ENCODE peak calls at places on chromosomes 2 and 18, in six cellular contexts. A is fibroblast of mammary gland, W is NCI-H1436, L is heart left ventricle, I is fibroblast of pulmonary artery, E is stomach. Y is an unnamed sample.

GRCh38 chr2:11701206-11701605 is 31.2 kb upstream of the NTSR2 start:
- DNase-seq in I (no peak), W (no peak), L (no peak), A (no peak), E (no peak), Y (peak)

GRCh38 chr2:205885492-205886099 is 200.4 kb downstream of the INO80D start:
- DNase-seq in E (peak), L (peak), A (peak), W (no peak), I (peak), Y (peak)

GRCh38 chr2:176085861-176086771 is 2.4 kb upstream of the EVX2 start:
- DNase-seq in A (peak), I (peak), E (peak), L (no peak), W (peak), Y (peak)

GRCh38 chr2:225670111-225670974 is 270.8 kb downstream of the NYAP2 start:
- DNase-seq in E (no peak), A (peak), I (peak), L (no peak), W (peak), Y (peak)

GRCh38 chr18:26526128-26526965 is 22.0 kb downstream of the KCTD1 start:
- DNase-seq in A (no peak), W (no peak), E (no peak), I (no peak), L (no peak), Y (no peak)

GRCh38 chr2:101150306-101151140 is 659 bp downstream of the TBC1D8 start:
- DNase-seq in A (no peak), W (no peak), E (peak), L (peak), I (no peak), Y (peak)

GRCh38 chr18:74946646-74947045 is 262.3 kb downstream of the PTGR3 start:
- DNase-seq in W (no peak), A (peak), E (no peak), L (no peak), I (no peak), Y (no peak)

GRCh38 chr2:211033765-211034164 is 477.4 kb downstream of the CPS1 start:
- DNase-seq in E (no peak), A (peak), W (no peak), L (no peak), I (peak), Y (peak)

GRCh38 chr2:236571161-236571560 is 1.5 kb downstream of the ACKR3 start:
- DNase-seq in E (no peak), I (no peak), L (no peak), A (no peak), W (no peak), Y (no peak)

GRCh38 chr18:22987547-22988182 is 54.5 kb downstream of the RBBP8 start:
- DNase-seq in L (no peak), A (no peak), I (no peak), W (no peak), E (no peak), Y (no peak)

GRCh38 chr18:44036500-44036899 is 644.2 kb upstream of the SETBP1 start:
- DNase-seq in E (peak), W (peak), L (no peak), A (no peak), I (peak), Y (peak)

GRCh38 chr18:58310517-58310916 is 266.5 kb downstream of the NEDD4L start:
- DNase-seq in I (no peak), A (no peak), L (peak), E (peak), W (no peak), Y (no peak)

GRCh38 chr2:165905854-165906253 is 47.7 kb downstream of the TTC21B start:
- DNase-seq in A (no peak), E (no peak), I (peak), W (no peak), L (no peak), Y (no peak)

GRCh38 chr2:145091967-145092366 is 572.0 kb upstream of the ZEB2 start:
- DNase-seq in L (no peak), W (no peak), I (no peak), E (no peak), A (peak), Y (no peak)

GRCh38 chr2:68225119-68225632 is 27.2 kb downstream of the PPP3R1 start:
- DNase-seq in E (peak), I (peak), W (peak), L (peak), A (peak), Y (no peak)

GRCh38 chr2:144645055-144645778 is 125.3 kb upstream of the ZEB2 start:
- DNase-seq in I (no peak), W (no peak), A (peak), L (no peak), E (no peak), Y (no peak)

GRCh38 chr2:119846021-119846420 is 86.3 kb downstream of the PTPN4 start:
- DNase-seq in W (no peak), E (no peak), A (no peak), I (no peak), L (no peak), Y (peak)

GRCh38 chr2:165868211-165868610 is 74.2 kb upstream of the GALNT3 start:
- DNase-seq in I (peak), L (no peak), E (no peak), W (peak), A (peak), Y (peak)

GRCh38 chr2:159243521-159243920 is 43.0 kb downstream of the WDSUB1 start:
- DNase-seq in A (no peak), I (no peak), W (no peak), E (no peak), L (no peak), Y (no peak)

GRCh38 chr2:169815849-169816248 is 8.9 kb downstream of the METTL5 start:
- DNase-seq in I (peak), W (no peak), L (no peak), A (peak), E (no peak), Y (no peak)

GRCh38 chr2:43462866-43463641 is 132.8 kb downstream of the THADA start:
- DNase-seq in W (peak), L (no peak), E (peak), I (no peak), A (no peak), Y (peak)

GRCh38 chr2:112622528-112622849 is 23.2 kb upstream of the SLC20A1 start:
- DNase-seq in A (peak), W (no peak), L (no peak), E (peak), I (peak), Y (peak)

GRCh38 chr2:207315131-207315530 is 149.4 kb upstream of the KLF7 start:
- DNase-seq in A (peak), L (no peak), I (peak), E (no peak), W (peak), Y (peak)

GRCh38 chr2:74391209-74391579 is 11.1 kb upstream of the DCTN1 start:
- DNase-seq in E (no peak), W (no peak), L (no peak), A (no peak), I (no peak), Y (peak)

GRCh38 chr2:161481619-161482018 is 65.5 kb downstream of the TBR1 start:
- DNase-seq in W (no peak), E (no peak), A (no peak), I (no peak), L (no peak), Y (no peak)